ENCODE peak calls at places on chromosomes 12 and 14, in eight cellular contexts. N is Daoy, R is NCI-H460, H is activated gamma-delta T cell treated with Interleukin-2 at 50 U/mL for 16 hours, S is psoas muscle, G is hypothalamus, Y is posterior cingulate gyrus, M is NT2/D1. E is an unnamed sample.

GRCh38 chr14:78302841-78303240 is 132.7 kb downstream of the NRXN3 start:
- DNase-seq in N (no peak), R (no peak), H (no peak), S (no peak), G (no peak), Y (no peak), M (no peak), E (no peak)

GRCh38 chr12:5534800-5535199 is 102.9 kb downstream of the NTF3 start:
- DNase-seq in N (no peak), R (no peak), H (no peak), S (no peak), G (no peak), Y (no peak), M (no peak), E (no peak)

GRCh38 chr12:39300799-39301198 is 142.1 kb downstream of the KIF21A start:
- DNase-seq in N (no peak), R (no peak), H (no peak), S (no peak), G (no peak), Y (no peak), M (no peak), E (peak)

GRCh38 chr12:86249856-86250255 is 6.3 kb downstream of the MGAT4C start:
- DNase-seq in N (peak), R (no peak), H (no peak), S (no peak), G (no peak), Y (no peak), M (no peak), E (no peak)

GRCh38 chr14:92309968-92310367 is 13.0 kb upstream of the SLC24A4 start:
- DNase-seq in N (no peak), R (no peak), H (no peak), S (no peak), G (no peak), Y (peak), M (no peak), E (no peak)

GRCh38 chr12:11758838-11759509 is 109.5 kb downstream of the ETV6 start:
- DNase-seq in N (no peak), R (no peak), H (no peak), S (no peak), G (no peak), Y (no peak), M (no peak), E (no peak)

GRCh38 chr12:11085419-11085818 is 6.7 kb downstream of the TAS2R43 start:
- DNase-seq in N (peak), R (no peak), H (no peak), S (no peak), G (no peak), Y (no peak), M (no peak), E (no peak)

GRCh38 chr14:76928301-76928700 is 100.2 kb downstream of the IRF2BPL start:
- DNase-seq in N (no peak), R (no peak), H (no peak), S (no peak), G (no peak), Y (no peak), M (no peak), E (no peak)

GRCh38 chr12:22321620-22322019 is 12.9 kb downstream of the ST8SIA1 start:
- DNase-seq in N (no peak), R (no peak), H (no peak), S (no peak), G (no peak), Y (no peak), M (no peak), E (no peak)

GRCh38 chr14:91063119-91063518 is 2.7 kb upstream of the RPS6KA5 start:
- DNase-seq in N (no peak), R (no peak), H (peak), S (no peak), G (no peak), Y (no peak), M (no peak), E (no peak)

GRCh38 chr14:32028599-32028998 is 48.5 kb upstream of the ARHGAP5 start:
- DNase-seq in N (peak), R (no peak), H (no peak), S (no peak), G (no peak), Y (no peak), M (no peak), E (no peak)

GRCh38 chr14:54252072-54252730 is 144.6 kb upstream of the CDKN3 start:
- DNase-seq in N (peak), R (no peak), H (no peak), S (no peak), G (no peak), Y (no peak), M (no peak), E (peak)

GRCh38 chr14:69842671-69843407 is 36.4 kb upstream of the SMOC1 start:
- DNase-seq in N (no peak), R (no peak), H (no peak), S (no peak), G (no peak), Y (no peak), M (no peak), E (no peak)

GRCh38 chr12:2248901-2249381 is 196.2 kb downstream of the CACNA1C start:
- DNase-seq in N (peak), R (no peak), H (no peak), S (no peak), G (no peak), Y (no peak), M (no peak), E (no peak)

GRCh38 chr14:89621009-89621421 is 204.0 kb upstream of the FOXN3 start:
- DNase-seq in N (no peak), R (no peak), H (peak), S (no peak), G (no peak), Y (no peak), M (no peak), E (no peak)

GRCh38 chr14:68626386-68626785 is 166.5 kb downstream of the ZFP36L1 start:
- DNase-seq in N (no peak), R (no peak), H (no peak), S (no peak), G (no peak), Y (no peak), M (no peak), E (no peak)

GRCh38 chr14:104104006-104104901 is 18.8 kb downstream of the ASPG start:
- DNase-seq in N (no peak), R (no peak), H (no peak), S (peak), G (no peak), Y (peak), M (no peak), E (no peak)

GRCh38 chr14:58060077-58060476 is 91.9 kb downstream of the ARMH4 start:
- DNase-seq in N (peak), R (no peak), H (no peak), S (no peak), G (no peak), Y (no peak), M (no peak), E (no peak)

GRCh38 chr12:42421844-42422779 is 96.1 kb downstream of the PPHLN1 start:
- DNase-seq in N (peak), R (peak), H (no peak), S (no peak), G (no peak), Y (no peak), M (no peak), E (peak)

GRCh38 chr14:91911474-91912032 is 35.9 kb downstream of the FBLN5 start:
- DNase-seq in N (peak), R (peak), H (peak), S (no peak), G (no peak), Y (no peak), M (peak), E (no peak)

GRCh38 chr14:106844608-106845285 is 1318.4 kb downstream of the TMEM121 start:
- DNase-seq in N (peak), R (peak), H (peak), S (peak), G (no peak), Y (peak), M (no peak), E (no peak)

GRCh38 chr12:18492372-18493025 is 231.2 kb downstream of the PIK3C2G start:
- DNase-seq in N (no peak), R (no peak), H (no peak), S (no peak), G (no peak), Y (peak), M (no peak), E (no peak)

GRCh38 chr14:76467843-76468242 is 91.9 kb downstream of the ESRRB start:
- DNase-seq in N (no peak), R (no peak), H (no peak), S (no peak), G (no peak), Y (no peak), M (no peak), E (no peak)

GRCh38 chr14:75751291-75751690 is 90.2 kb downstream of the TTLL5 start:
- DNase-seq in N (no peak), R (no peak), H (no peak), S (no peak), G (no peak), Y (no peak), M (no peak), E (no peak)

GRCh38 chr12:74317078-74317581 is 220.5 kb upstream of the ATXN7L3B start:
- DNase-seq in N (peak), R (no peak), H (no peak), S (peak), G (no peak), Y (peak), M (peak), E (no peak)

GRCh38 chr14:68791078-68791983 is 1.5 kb downstream of the ZFP36L1 start:
- DNase-seq in N (peak), R (no peak), H (no peak), S (no peak), G (no peak), Y (no peak), M (no peak), E (no peak)

GRCh38 chr12:31317471-31318397 is 8.2 kb downstream of the SINHCAF start:
- DNase-seq in N (no peak), R (no peak), H (no peak), S (no peak), G (no peak), Y (no peak), M (no peak), E (no peak)

GRCh38 chr14:24612186-24612585 is 2.7 kb upstream of the GZMH start:
- DNase-seq in N (no peak), R (no peak), H (no peak), S (no peak), G (no peak), Y (no peak), M (no peak), E (no peak)

GRCh38 chr14:35043046-35043445 is 3.0 kb upstream of the FAM177A1 start:
- DNase-seq in N (no peak), R (no peak), H (no peak), S (no peak), G (no peak), Y (no peak), M (no peak), E (no peak)

GRCh38 chr12:29563636-29564035 is 66.2 kb upstream of the OVCH1 start:
- DNase-seq in N (no peak), R (no peak), H (no peak), S (no peak), G (no peak), Y (no peak), M (no peak), E (no peak)

GRCh38 chr14:64674829-64675228 is 29.4 kb upstream of the PLEKHG3 start:
- DNase-seq in N (no peak), R (no peak), H (no peak), S (no peak), G (no peak), Y (no peak), M (no peak), E (no peak)

GRCh38 chr12:60066655-60067054 is 470.8 kb downstream of the SLC16A7 start:
- DNase-seq in N (no peak), R (no peak), H (no peak), S (no peak), G (no peak), Y (no peak), M (no peak), E (no peak)

GRCh38 chr12:16669756-16670155 is 63.8 kb upstream of the LMO3 start:
- DNase-seq in N (no peak), R (no peak), H (no peak), S (no peak), G (no peak), Y (no peak), M (no peak), E (no peak)

GRCh38 chr12:1698638-1699214 is 7.9 kb downstream of the ADIPOR2 start:
- DNase-seq in N (no peak), R (no peak), H (no peak), S (no peak), G (no peak), Y (no peak), M (no peak), E (no peak)

GRCh38 chr12:2959508-2960431 is 573 bp downstream of the TEAD4 start:
- DNase-seq in N (peak), R (peak), H (no peak), S (peak), G (no peak), Y (peak), M (peak), E (no peak)

GRCh38 chr14:91606851-91607250 is 96.7 kb upstream of the PPP4R3A start:
- DNase-seq in N (no peak), R (no peak), H (no peak), S (no peak), G (no peak), Y (no peak), M (no peak), E (no peak)

GRCh38 chr12:89671469-89671868 is 37.2 kb downstream of the ATP2B1 start:
- DNase-seq in N (peak), R (no peak), H (no peak), S (no peak), G (no peak), Y (no peak), M (no peak), E (peak)

GRCh38 chr14:103519837-103520212 is 2.8 kb downstream of the CKB start:
- DNase-seq in N (no peak), R (no peak), H (no peak), S (peak), G (no peak), Y (peak), M (no peak), E (no peak)